ENCODE peak calls at places on chromosomes 11 and 22, in six cellular contexts. One of them, this sample, is unnamed.

GRCh38 chr22:22720201-22720723 is 75.8 kb downstream of the GGTLC2 start:
- DNase-seq in EH: peak
- DNase-seq in A549: peak
- DNase-seq in SW480: peak
- DNase-seq in iPS-NIHi11: peak
- DNase-seq in cardiac fibroblast: peak
- DNase-seq in this sample: peak

GRCh38 chr11:83483808-83484207 is 197.6 kb upstream of the CCDC90B start:
- DNase-seq in EH: no peak
- DNase-seq in A549: no peak
- DNase-seq in SW480: no peak
- DNase-seq in iPS-NIHi11: no peak
- DNase-seq in cardiac fibroblast: no peak
- DNase-seq in this sample: no peak

GRCh38 chr11:3971756-3972404 is 116.4 kb downstream of the STIM1 start:
- DNase-seq in EH: peak
- DNase-seq in A549: peak
- DNase-seq in SW480: no peak
- DNase-seq in iPS-NIHi11: no peak
- DNase-seq in cardiac fibroblast: peak
- DNase-seq in this sample: no peak

GRCh38 chr22:38397189-38398097 is 57.6 kb downstream of the KCNJ4 start:
- DNase-seq in EH: peak
- DNase-seq in A549: peak
- DNase-seq in SW480: no peak
- DNase-seq in iPS-NIHi11: no peak
- DNase-seq in cardiac fibroblast: peak
- DNase-seq in this sample: peak

GRCh38 chr11:8707541-8708270 is 25.1 kb downstream of the RPL27A start:
- DNase-seq in EH: no peak
- DNase-seq in A549: no peak
- DNase-seq in SW480: no peak
- DNase-seq in iPS-NIHi11: no peak
- DNase-seq in cardiac fibroblast: no peak
- DNase-seq in this sample: peak

GRCh38 chr22:49687333-49687732 is 140.3 kb downstream of the BRD1 start:
- DNase-seq in EH: no peak
- DNase-seq in A549: no peak
- DNase-seq in SW480: no peak
- DNase-seq in iPS-NIHi11: no peak
- DNase-seq in cardiac fibroblast: no peak
- DNase-seq in this sample: peak

GRCh38 chr22:26416670-26417270 is 12.3 kb upstream of the ASPHD2 start:
- DNase-seq in EH: peak
- DNase-seq in A549: no peak
- DNase-seq in SW480: peak
- DNase-seq in iPS-NIHi11: peak
- DNase-seq in cardiac fibroblast: peak
- DNase-seq in this sample: no peak

GRCh38 chr11:724063-724732 is 18.2 kb downstream of the EPS8L2 start:
- DNase-seq in EH: no peak
- DNase-seq in A549: no peak
- DNase-seq in SW480: no peak
- DNase-seq in iPS-NIHi11: peak
- DNase-seq in cardiac fibroblast: no peak
- DNase-seq in this sample: peak

GRCh38 chr11:60797846-60798630 is 12.9 kb downstream of the MS4A10 start:
- DNase-seq in EH: no peak
- DNase-seq in A549: no peak
- DNase-seq in SW480: no peak
- DNase-seq in iPS-NIHi11: no peak
- DNase-seq in cardiac fibroblast: no peak
- DNase-seq in this sample: no peak

GRCh38 chr22:32991353-32992115 is 66.6 kb downstream of the SYN3 start:
- DNase-seq in EH: peak
- DNase-seq in A549: no peak
- DNase-seq in SW480: no peak
- DNase-seq in iPS-NIHi11: no peak
- DNase-seq in cardiac fibroblast: peak
- DNase-seq in this sample: no peak

GRCh38 chr11:88344869-88345268 is 7.3 kb upstream of the CTSC start:
- DNase-seq in EH: no peak
- DNase-seq in A549: no peak
- DNase-seq in SW480: no peak
- DNase-seq in iPS-NIHi11: no peak
- DNase-seq in cardiac fibroblast: no peak
- DNase-seq in this sample: no peak

GRCh38 chr11:47378011-47378835 is at the start of gene SPI1:
- DNase-seq in EH: no peak
- DNase-seq in A549: no peak
- DNase-seq in SW480: no peak
- DNase-seq in iPS-NIHi11: no peak
- DNase-seq in cardiac fibroblast: no peak
- DNase-seq in this sample: peak

GRCh38 chr11:69148806-69149205 is 6.9 kb upstream of the SMIM38 start:
- DNase-seq in EH: no peak
- DNase-seq in A549: no peak
- DNase-seq in SW480: no peak
- DNase-seq in iPS-NIHi11: no peak
- DNase-seq in cardiac fibroblast: no peak
- DNase-seq in this sample: no peak

GRCh38 chr22:26589845-26590524 is at the start of gene TPST2:
- DNase-seq in EH: peak
- DNase-seq in A549: peak
- DNase-seq in SW480: peak
- DNase-seq in iPS-NIHi11: peak
- DNase-seq in cardiac fibroblast: peak
- DNase-seq in this sample: peak

GRCh38 chr22:19524170-19525115 is at the start of gene CLDN5:
- DNase-seq in EH: peak
- DNase-seq in A549: no peak
- DNase-seq in SW480: no peak
- DNase-seq in iPS-NIHi11: peak
- DNase-seq in cardiac fibroblast: peak
- DNase-seq in this sample: peak

GRCh38 chr11:100865443-100865842 is 178.4 kb downstream of the ARHGAP42 start:
- DNase-seq in EH: no peak
- DNase-seq in A549: no peak
- DNase-seq in SW480: no peak
- DNase-seq in iPS-NIHi11: no peak
- DNase-seq in cardiac fibroblast: no peak
- DNase-seq in this sample: no peak

GRCh38 chr11:37525336-37525735 is 927.3 kb upstream of the RAG2 start:
- DNase-seq in EH: peak
- DNase-seq in A549: no peak
- DNase-seq in SW480: no peak
- DNase-seq in iPS-NIHi11: no peak
- DNase-seq in cardiac fibroblast: peak
- DNase-seq in this sample: no peak

GRCh38 chr11:117781650-117782049 is 15.4 kb downstream of the DSCAML1 start:
- DNase-seq in EH: no peak
- DNase-seq in A549: no peak
- DNase-seq in SW480: no peak
- DNase-seq in iPS-NIHi11: no peak
- DNase-seq in cardiac fibroblast: no peak
- DNase-seq in this sample: peak

GRCh38 chr11:57762235-57762866 is 749 bp downstream of the CTNND1 start:
- DNase-seq in EH: no peak
- DNase-seq in A549: no peak
- DNase-seq in SW480: peak
- DNase-seq in iPS-NIHi11: no peak
- DNase-seq in cardiac fibroblast: no peak
- DNase-seq in this sample: no peak

GRCh38 chr11:10669258-10670033 is 24.1 kb downstream of the IRAG1 start:
- DNase-seq in EH: peak
- DNase-seq in A549: peak
- DNase-seq in SW480: peak
- DNase-seq in iPS-NIHi11: no peak
- DNase-seq in cardiac fibroblast: peak
- DNase-seq in this sample: no peak